ENCODE peak calls at places on chromosome 19, in six cellular contexts. J, L, R, O, F and G are unnamed samples.

GRCh38 chr19:57055956-57056355 is 63.8 kb upstream of the USP29 start:
- DNase-seq in J (no peak), L (no peak), R (no peak), O (no peak), F (no peak), G (no peak)

GRCh38 chr19:17075860-17076538 is 422 bp downstream of the MYO9B start:
- DNase-seq in J (peak; percentile 12), L (peak; percentile 51), R (no peak), O (peak; percentile 39), F (peak; percentile 37), G (peak; percentile 34)

GRCh38 chr19:5968431-5969373 is 9.2 kb downstream of the RANBP3 start:
- DNase-seq in J (no peak), L (no peak), R (no peak), O (no peak), F (no peak), G (no peak)

GRCh38 chr19:40717880-40718773 is 1.2 kb downstream of the ITPKC start:
- DNase-seq in J (no peak), L (peak; percentile 28), R (no peak), O (no peak), F (no peak), G (no peak)

GRCh38 chr19:4911314-4911713 is 2.0 kb downstream of the UHRF1 start:
- DNase-seq in J (no peak), L (no peak), R (no peak), O (no peak), F (no peak), G (no peak)

GRCh38 chr19:13153627-13154240 is 3.5 kb downstream of the IER2 start:
- DNase-seq in J (no peak), L (peak; percentile 52), R (no peak), O (no peak), F (no peak), G (no peak)

GRCh38 chr19:8595651-8596050 is 14.9 kb downstream of the ADAMTS10 start:
- DNase-seq in J (no peak), L (no peak), R (no peak), O (no peak), F (no peak), G (no peak)

GRCh38 chr19:49856574-49857021 is 5.6 kb downstream of the PTOV1 start:
- DNase-seq in J (no peak), L (no peak), R (no peak), O (no peak), F (no peak), G (no peak)

GRCh38 chr19:46849610-46850009 is 1.0 kb downstream of the AP2S1 start:
- DNase-seq in J (no peak), L (no peak), R (no peak), O (no peak), F (no peak), G (no peak)

GRCh38 chr19:12364391-12365093 is 941 bp downstream of the ZNF442 start:
- DNase-seq in J (no peak), L (peak; percentile 34), R (peak; percentile 41), O (peak; percentile 24), F (no peak), G (no peak)

GRCh38 chr19:42375415-42376176 is 14.5 kb downstream of the CNFN start:
- DNase-seq in J (no peak), L (no peak), R (no peak), O (no peak), F (no peak), G (no peak)

GRCh38 chr19:2552859-2553258 is 76.9 kb downstream of the GADD45B start:
- DNase-seq in J (peak; percentile 7), L (no peak), R (no peak), O (no peak), F (peak; percentile 55), G (peak; percentile 27)

GRCh38 chr19:33471111-33471996 is 50.2 kb downstream of the PEPD start:
- DNase-seq in J (no peak), L (no peak), R (no peak), O (no peak), F (no peak), G (no peak)

GRCh38 chr19:9947441-9947840 is 11.1 kb upstream of the OLFM2 start:
- DNase-seq in J (no peak), L (no peak), R (no peak), O (no peak), F (no peak), G (no peak)

GRCh38 chr19:11091343-11092153 is 2.3 kb downstream of the LDLR start:
- DNase-seq in J (no peak), L (peak; percentile 56), R (no peak), O (no peak), F (no peak), G (peak; percentile 48)

GRCh38 chr19:7346488-7346971 is 2.2 kb upstream of the ARHGEF18 start:
- DNase-seq in J (no peak), L (no peak), R (no peak), O (no peak), F (no peak), G (no peak)

GRCh38 chr19:35908010-35908441 is at the start of gene TYROBP:
- DNase-seq in J (no peak), L (no peak), R (no peak), O (no peak), F (no peak), G (no peak)

GRCh38 chr19:41144403-41144802 is 30.2 kb downstream of the CYP2F1 start:
- DNase-seq in J (peak; percentile 88), L (peak; percentile 90), R (no peak), O (peak; percentile 80), F (peak; percentile 81), G (peak; percentile 75)

GRCh38 chr19:47853003-47853402 is 6.0 kb upstream of the TPRX2 start:
- DNase-seq in J (no peak), L (no peak), R (no peak), O (no peak), F (no peak), G (no peak)

GRCh38 chr19:18292460-18292809 is 11.0 kb upstream of the JUND start:
- DNase-seq in J (no peak), L (no peak), R (no peak), O (peak; percentile 52), F (no peak), G (no peak)

GRCh38 chr19:40613669-40614594 is 12.8 kb downstream of the LTBP4 start:
- DNase-seq in J (peak; percentile 70), L (no peak), R (peak; percentile 32), O (peak; percentile 78), F (peak; percentile 81), G (peak; percentile 78)

GRCh38 chr19:48466571-48467325 is 2.4 kb upstream of the CYTH2 start:
- DNase-seq in J (no peak), L (no peak), R (no peak), O (no peak), F (no peak), G (no peak)

GRCh38 chr19:4776436-4777205 is 14.9 kb upstream of the FEM1A start:
- DNase-seq in J (no peak), L (no peak), R (no peak), O (peak; percentile 41), F (no peak), G (no peak)